ENCODE peak calls at places on chromosomes 2 and 18, in six cellular contexts. One of them, this sample, is unnamed.

GRCh38 chr2:107777962-107778361 is 48.7 kb upstream of the RGPD4 start:
- DNase-seq in GM23338: no peak
- DNase-seq in K562: no peak
- DNase-seq in WTC11: no peak
- DNase-seq in HepG2: no peak
- DNase-seq in GM12878: no peak
- DNase-seq in this sample: no peak

GRCh38 chr2:41136966-41137494 is 685.1 kb upstream of the SLC8A1 start:
- DNase-seq in GM23338: no peak
- DNase-seq in K562: no peak
- DNase-seq in WTC11: no peak
- DNase-seq in HepG2: no peak
- DNase-seq in GM12878: no peak
- DNase-seq in this sample: no peak

GRCh38 chr2:45168731-45169338 is 159.6 kb upstream of the SIX2 start:
- DNase-seq in GM23338: peak; percentile 55
- DNase-seq in K562: no peak
- DNase-seq in WTC11: peak; percentile 43
- DNase-seq in HepG2: no peak
- DNase-seq in GM12878: no peak
- DNase-seq in this sample: peak; percentile 69

GRCh38 chr18:35041752-35042379 is 653 bp downstream of the MAPRE2 start:
- DNase-seq in GM23338: no peak
- DNase-seq in K562: no peak
- DNase-seq in WTC11: no peak
- DNase-seq in HepG2: no peak
- DNase-seq in GM12878: no peak
- DNase-seq in this sample: no peak

GRCh38 chr18:35110554-35111058 is 69.4 kb downstream of the MAPRE2 start:
- DNase-seq in GM23338: no peak
- DNase-seq in K562: peak; percentile 77
- DNase-seq in WTC11: no peak
- DNase-seq in HepG2: no peak
- DNase-seq in GM12878: no peak
- DNase-seq in this sample: no peak

GRCh38 chr2:237693281-237694039 is 66.1 kb downstream of the LRRFIP1 start:
- DNase-seq in GM23338: no peak
- DNase-seq in K562: no peak
- DNase-seq in WTC11: no peak
- DNase-seq in HepG2: peak; percentile 64
- DNase-seq in GM12878: no peak
- DNase-seq in this sample: no peak

GRCh38 chr2:16010951-16011620 is 70.7 kb downstream of the MYCN start:
- DNase-seq in GM23338: no peak
- DNase-seq in K562: no peak
- DNase-seq in WTC11: no peak
- DNase-seq in HepG2: no peak
- DNase-seq in GM12878: no peak
- DNase-seq in this sample: no peak

GRCh38 chr2:110891626-110892025 is 159.3 kb downstream of the ACOXL start:
- DNase-seq in GM23338: no peak
- DNase-seq in K562: no peak
- DNase-seq in WTC11: no peak
- DNase-seq in HepG2: no peak
- DNase-seq in GM12878: no peak
- DNase-seq in this sample: no peak

GRCh38 chr2:197647961-197648690 is 27.3 kb downstream of the RFTN2 start:
- DNase-seq in GM23338: no peak
- DNase-seq in K562: no peak
- DNase-seq in WTC11: no peak
- DNase-seq in HepG2: no peak
- DNase-seq in GM12878: no peak
- DNase-seq in this sample: no peak

GRCh38 chr2:17728210-17728609 is 25.4 kb downstream of the SMC6 start:
- DNase-seq in GM23338: no peak
- DNase-seq in K562: no peak
- DNase-seq in WTC11: no peak
- DNase-seq in HepG2: no peak
- DNase-seq in GM12878: no peak
- DNase-seq in this sample: no peak

GRCh38 chr2:239323473-239323872 is 77.3 kb downstream of the HDAC4 start:
- DNase-seq in GM23338: no peak
- DNase-seq in K562: no peak
- DNase-seq in WTC11: no peak
- DNase-seq in HepG2: no peak
- DNase-seq in GM12878: no peak
- DNase-seq in this sample: peak; percentile 33

GRCh38 chr2:239321596-239322413 is 79.0 kb downstream of the HDAC4 start:
- DNase-seq in GM23338: no peak
- DNase-seq in K562: no peak
- DNase-seq in WTC11: no peak
- DNase-seq in HepG2: no peak
- DNase-seq in GM12878: no peak
- DNase-seq in this sample: no peak

GRCh38 chr2:239319261-239319661 is 81.6 kb downstream of the HDAC4 start:
- DNase-seq in GM23338: no peak
- DNase-seq in K562: peak; percentile 45
- DNase-seq in WTC11: no peak
- DNase-seq in HepG2: no peak
- DNase-seq in GM12878: no peak
- DNase-seq in this sample: no peak

GRCh38 chr2:239324456-239324855 is 76.4 kb downstream of the HDAC4 start:
- DNase-seq in GM23338: no peak
- DNase-seq in K562: no peak
- DNase-seq in WTC11: no peak
- DNase-seq in HepG2: no peak
- DNase-seq in GM12878: no peak
- DNase-seq in this sample: no peak

DNA sequence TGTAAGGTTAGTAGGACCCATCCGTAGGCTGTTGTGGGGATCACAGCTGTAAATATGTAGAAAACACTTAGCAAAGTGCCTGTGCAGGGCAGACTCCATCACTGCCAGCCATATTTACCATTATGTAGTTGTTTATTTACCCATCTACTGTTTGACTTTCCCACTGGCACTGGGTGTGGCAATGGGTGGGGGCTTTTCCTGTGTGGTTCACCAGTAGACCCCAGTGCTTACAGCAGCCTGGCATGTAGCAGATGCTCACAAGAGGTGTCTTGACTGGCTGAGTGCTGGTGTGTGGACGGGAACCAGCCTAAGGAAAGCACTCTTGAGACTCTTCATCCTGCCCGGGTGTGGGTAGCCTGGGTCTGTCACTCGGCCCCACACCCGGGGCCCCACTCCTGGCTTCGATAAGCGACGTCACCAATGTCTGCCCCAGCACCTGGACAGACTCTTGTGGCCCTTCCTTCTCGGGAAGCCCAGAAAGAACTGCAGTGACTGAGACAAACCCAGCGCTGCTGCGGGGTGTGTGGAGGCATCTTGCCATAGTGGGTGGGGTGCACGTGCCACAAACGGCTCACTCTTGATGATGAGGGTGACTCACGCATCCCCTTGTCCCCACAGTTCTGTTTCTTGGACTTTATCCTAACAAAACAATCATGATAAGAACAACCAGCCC is 78.3 kb downstream of the HDAC4 start:
- DNase-seq in GM23338: no peak
- DNase-seq in K562: no peak
- DNase-seq in WTC11: no peak
- DNase-seq in HepG2: no peak
- DNase-seq in GM12878: no peak
- DNase-seq in this sample: peak; percentile 16
- TF ChIP-seq CREB1 in GM23338: no peak
- TF ChIP-seq CREB1 in K562: no peak
- TF ChIP-seq CREB1 in WTC11: no peak
- TF ChIP-seq CREB1 in HepG2: no peak
- TF ChIP-seq CREB1 in GM12878: no peak
- TF ChIP-seq CREB1 in this sample: no peak

GRCh38 chr2:69100220-69100723 is 87.3 kb downstream of the ANTXR1 start:
- DNase-seq in GM23338: no peak
- DNase-seq in K562: no peak
- DNase-seq in WTC11: no peak
- DNase-seq in HepG2: no peak
- DNase-seq in GM12878: no peak
- DNase-seq in this sample: no peak
- TF ChIP-seq CREB1 in GM23338: no peak
- TF ChIP-seq CREB1 in K562: no peak
- TF ChIP-seq CREB1 in WTC11: no peak
- TF ChIP-seq CREB1 in HepG2: no peak
- TF ChIP-seq CREB1 in GM12878: no peak
- TF ChIP-seq CREB1 in this sample: no peak

GRCh38 chr2:152335016-152335850 is at the start of gene FMNL2:
- DNase-seq in GM23338: peak; percentile 95
- DNase-seq in K562: peak; percentile 76
- DNase-seq in WTC11: peak; percentile 92
- DNase-seq in HepG2: peak; percentile 88
- DNase-seq in GM12878: peak; percentile 24
- DNase-seq in this sample: peak; percentile 57
- TF ChIP-seq CREB1 in GM23338: peak; percentile 90
- TF ChIP-seq CREB1 in K562: peak; percentile 95
- TF ChIP-seq CREB1 in WTC11: no peak
- TF ChIP-seq CREB1 in HepG2: peak; percentile 82
- TF ChIP-seq CREB1 in GM12878: peak; percentile 79
- TF ChIP-seq CREB1 in this sample: peak; percentile 97

DNA sequence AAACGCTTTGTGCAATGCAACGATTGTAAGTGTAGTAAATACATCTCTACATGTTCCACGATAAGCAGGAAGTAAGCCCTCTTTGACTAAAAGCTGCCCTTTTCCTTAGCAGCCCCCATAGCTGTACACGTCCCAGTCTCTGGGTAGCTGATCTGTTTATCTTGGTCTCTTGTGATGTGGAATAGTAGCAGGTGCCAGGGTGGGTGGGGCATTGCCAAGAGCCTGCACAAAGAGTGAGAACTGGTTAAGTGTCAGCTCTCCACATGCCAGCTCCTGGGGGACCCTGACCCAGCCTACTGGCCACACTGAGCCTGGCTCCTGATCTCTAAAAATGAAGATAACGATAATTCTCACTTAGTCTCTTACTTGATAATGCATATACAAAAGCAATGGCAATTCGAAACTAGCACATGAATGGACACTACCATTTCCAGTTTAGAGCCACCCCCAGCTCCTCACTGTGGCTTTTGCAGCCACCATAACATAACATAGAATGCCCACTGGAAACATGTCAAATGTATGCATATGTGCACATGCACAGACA is 92.3 kb downstream of the MYT1L start:
- DNase-seq in GM23338: no peak
- DNase-seq in K562: no peak
- DNase-seq in WTC11: no peak
- DNase-seq in HepG2: no peak
- DNase-seq in GM12878: no peak
- DNase-seq in this sample: no peak
- TF ChIP-seq CREB1 in GM23338: no peak
- TF ChIP-seq CREB1 in K562: no peak
- TF ChIP-seq CREB1 in WTC11: no peak
- TF ChIP-seq CREB1 in HepG2: no peak
- TF ChIP-seq CREB1 in GM12878: no peak
- TF ChIP-seq CREB1 in this sample: no peak

GRCh38 chr2:33047939-33048338 is 101.2 kb downstream of the LTBP1 start:
- DNase-seq in GM23338: peak; percentile 36
- DNase-seq in K562: no peak
- DNase-seq in WTC11: no peak
- DNase-seq in HepG2: no peak
- DNase-seq in GM12878: no peak
- DNase-seq in this sample: no peak
- TF ChIP-seq CREB1 in GM23338: no peak
- TF ChIP-seq CREB1 in K562: no peak
- TF ChIP-seq CREB1 in WTC11: no peak
- TF ChIP-seq CREB1 in HepG2: no peak
- TF ChIP-seq CREB1 in GM12878: no peak
- TF ChIP-seq CREB1 in this sample: no peak